ENCODE peak calls at places on chromosomes 11 and 22, in four cellular contexts. M, Q, R and A are unnamed samples.

GRCh38 chr11:2093575-2094353 is 45.4 kb downstream of the IGF2 start:
- DNase-seq in M (no peak), Q (no peak), R (peak), A (no peak)

GRCh38 chr22:39546889-39547586 is 14.5 kb upstream of the RPS19BP1 start:
- DNase-seq in M (peak), Q (no peak), R (no peak), A (no peak)

GRCh38 chr11:35615911-35616900 is 2.1 kb upstream of the FJX1 start:
- DNase-seq in M (peak), Q (peak), R (no peak), A (no peak)

GRCh38 chr11:26992031-26992541 is 1.8 kb upstream of the FIBIN start:
- DNase-seq in M (no peak), Q (peak), R (no peak), A (no peak)

GRCh38 chr22:27959335-27960090 is 40.5 kb upstream of the PITPNB start:
- DNase-seq in M (no peak), Q (no peak), R (no peak), A (no peak)

GRCh38 chr11:33830903-33831648 is 56.8 kb upstream of the FBXO3 start:
- DNase-seq in M (no peak), Q (no peak), R (no peak), A (no peak)

GRCh38 chr11:119091083-119091650 is 6.5 kb downstream of the HMBS start:
- DNase-seq in M (no peak), Q (no peak), R (no peak), A (no peak)

GRCh38 chr11:67640021-67640757 is 626 bp upstream of the TBX10 start:
- DNase-seq in M (peak), Q (peak), R (peak), A (peak)

GRCh38 chr11:102868359-102868758 is 6.4 kb downstream of the MMP12 start:
- DNase-seq in M (no peak), Q (peak), R (no peak), A (no peak)

GRCh38 chr11:11841121-11841604 is 609 bp upstream of the USP47 start:
- DNase-seq in M (peak), Q (no peak), R (no peak), A (peak)

GRCh38 chr11:95827661-95828060 is 37.4 kb downstream of the CEP57 start:
- DNase-seq in M (no peak), Q (peak), R (no peak), A (no peak)

GRCh38 chr11:71996946-71997345 is 1.8 kb upstream of the IL18BP start:
- DNase-seq in M (no peak), Q (peak), R (no peak), A (no peak)

GRCh38 chr11:134997652-134998320 is 585.7 kb upstream of the B3GAT1 start:
- DNase-seq in M (no peak), Q (no peak), R (no peak), A (no peak)

GRCh38 chr11:128653828-128654231 is 40.0 kb upstream of the FLI1 start:
- DNase-seq in M (no peak), Q (peak), R (no peak), A (no peak)

GRCh38 chr22:38230108-38230825 is 28.5 kb downstream of the MAFF start:
- DNase-seq in M (no peak), Q (peak), R (peak), A (peak)

GRCh38 chr11:59253001-59253400 is 40.3 kb upstream of the MPEG1 start:
- DNase-seq in M (no peak), Q (no peak), R (no peak), A (no peak)

GRCh38 chr11:117197516-117198456 is 1.4 kb upstream of the TAGLN start:
- DNase-seq in M (no peak), Q (no peak), R (no peak), A (no peak)

GRCh38 chr22:50671641-50672040 is 982 bp upstream of the SHANK3 start:
- DNase-seq in M (no peak), Q (no peak), R (no peak), A (no peak)

GRCh38 chr11:6607190-6607635 is 3.6 kb downstream of the ILK start:
- DNase-seq in M (no peak), Q (peak), R (no peak), A (no peak)

GRCh38 chr11:22192642-22193347 is at the start of gene ANO5:
- DNase-seq in M (peak), Q (no peak), R (peak), A (peak)

GRCh38 chr22:17368727-17369552 is at the start of gene CECR2:
- DNase-seq in M (peak), Q (no peak), R (peak), A (peak)

GRCh38 chr11:27699242-27699925 is 871 bp downstream of the BDNF start:
- DNase-seq in M (peak), Q (no peak), R (no peak), A (peak)

GRCh38 chr11:21933095-21933494 is 259.8 kb upstream of the ANO5 start:
- DNase-seq in M (peak), Q (no peak), R (no peak), A (peak)

GRCh38 chr11:63917685-63918523 is 940 bp upstream of the RCOR2 start:
- DNase-seq in M (peak), Q (no peak), R (no peak), A (peak)

GRCh38 chr11:90219438-90219837 is 3.4 kb downstream of the CHORDC1 start:
- DNase-seq in M (no peak), Q (no peak), R (no peak), A (no peak)

GRCh38 chr11:4804280-4804679 is at the start of gene OR52R1:
- DNase-seq in M (no peak), Q (no peak), R (no peak), A (no peak)

GRCh38 chr11:100830978-100831732 is 144.1 kb downstream of the ARHGAP42 start:
- DNase-seq in M (no peak), Q (peak), R (no peak), A (peak)

GRCh38 chr11:19931768-19932369 is 219.2 kb downstream of the NAV2 start:
- DNase-seq in M (no peak), Q (no peak), R (no peak), A (no peak)

GRCh38 chr11:26946209-26946828 is 47.6 kb upstream of the FIBIN start:
- DNase-seq in M (no peak), Q (peak), R (no peak), A (no peak)

GRCh38 chr11:57977709-57978108 is 46.0 kb upstream of the OR9Q1 start:
- DNase-seq in M (no peak), Q (no peak), R (no peak), A (no peak)

GRCh38 chr11:90216611-90217010 is 6.2 kb downstream of the CHORDC1 start:
- DNase-seq in M (no peak), Q (no peak), R (no peak), A (no peak)

GRCh38 chr11:45857834-45858492 is 10.7 kb downstream of the CRY2 start:
- DNase-seq in M (peak), Q (peak), R (no peak), A (no peak)

GRCh38 chr22:24230911-24231656 is 13.8 kb downstream of the GGT5 start:
- DNase-seq in M (no peak), Q (no peak), R (peak), A (peak)

GRCh38 chr22:29306175-29306829 is at the start of gene GAS2L1:
- DNase-seq in M (peak), Q (peak), R (peak), A (peak)

GRCh38 chr22:26168934-26169311 is 339 bp upstream of the SEZ6L start:
- DNase-seq in M (peak), Q (no peak), R (no peak), A (no peak)

GRCh38 chr11:17046690-17047089 is 30.8 kb downstream of the RPS13 start:
- DNase-seq in M (no peak), Q (no peak), R (no peak), A (no peak)

GRCh38 chr11:27201454-27202302 is 161.1 kb downstream of the BBOX1 start:
- DNase-seq in M (no peak), Q (peak), R (no peak), A (peak)

GRCh38 chr11:120123946-120124345 is 14.0 kb downstream of the TRIM29 start:
- DNase-seq in M (no peak), Q (no peak), R (no peak), A (no peak)

GRCh38 chr11:30992513-30992849 is 377.1 kb downstream of the DCDC1 start:
- DNase-seq in M (no peak), Q (no peak), R (no peak), A (no peak)